ENCODE peak calls at places on chromosomes 12 and 14, in eight cellular contexts. One of them, this sample, is unnamed.

GRCh38 chr12:102475355-102475754 is 5.0 kb downstream of the IGF1 start:
- DNase-seq in T-helper 2 cell: no peak
- DNase-seq in C1 segment of cervical spinal cord: no peak
- DNase-seq in left lung: peak; percentile 54
- DNase-seq in mucosa of descending colon: no peak
- DNase-seq in cardiac fibroblast: no peak
- DNase-seq in natural killer cell: no peak
- DNase-seq in activated CD4-positive, CD25-positive, alpha-beta regulatory T cell: no peak
- DNase-seq in this sample: no peak

GRCh38 chr12:122659579-122659978 is 43.6 kb downstream of the HCAR2 start:
- DNase-seq in cardiac fibroblast: peak; percentile 39
- DNase-seq in mucosa of descending colon: no peak
- DNase-seq in left lung: peak; percentile 48
- DNase-seq in activated CD4-positive, CD25-positive, alpha-beta regulatory T cell: no peak
- DNase-seq in T-helper 2 cell: no peak
- DNase-seq in natural killer cell: no peak
- DNase-seq in C1 segment of cervical spinal cord: no peak
- DNase-seq in this sample: no peak

GRCh38 chr12:112419269-112420133 is 754 bp downstream of the PTPN11 start:
- DNase-seq in activated CD4-positive, CD25-positive, alpha-beta regulatory T cell: no peak
- DNase-seq in left lung: peak; percentile 58
- DNase-seq in mucosa of descending colon: peak; percentile 74
- DNase-seq in natural killer cell: no peak
- DNase-seq in T-helper 2 cell: no peak
- DNase-seq in C1 segment of cervical spinal cord: no peak
- DNase-seq in cardiac fibroblast: peak; percentile 87
- DNase-seq in this sample: peak; percentile 63

GRCh38 chr12:111838353-111838752 is 3.7 kb upstream of the MAPKAPK5 start:
- DNase-seq in mucosa of descending colon: no peak
- DNase-seq in T-helper 2 cell: no peak
- DNase-seq in activated CD4-positive, CD25-positive, alpha-beta regulatory T cell: no peak
- DNase-seq in cardiac fibroblast: no peak
- DNase-seq in left lung: no peak
- DNase-seq in C1 segment of cervical spinal cord: no peak
- DNase-seq in natural killer cell: no peak
- DNase-seq in this sample: no peak

GRCh38 chr12:101027200-101027599 is 182.8 kb downstream of the SLC5A8 start:
- DNase-seq in left lung: no peak
- DNase-seq in activated CD4-positive, CD25-positive, alpha-beta regulatory T cell: no peak
- DNase-seq in T-helper 2 cell: no peak
- DNase-seq in C1 segment of cervical spinal cord: no peak
- DNase-seq in mucosa of descending colon: no peak
- DNase-seq in cardiac fibroblast: no peak
- DNase-seq in natural killer cell: no peak
- DNase-seq in this sample: no peak

GRCh38 chr14:57960946-57961792 is 95.3 kb upstream of the SLC35F4 start:
- DNase-seq in left lung: no peak
- DNase-seq in natural killer cell: no peak
- DNase-seq in activated CD4-positive, CD25-positive, alpha-beta regulatory T cell: no peak
- DNase-seq in mucosa of descending colon: no peak
- DNase-seq in C1 segment of cervical spinal cord: no peak
- DNase-seq in cardiac fibroblast: no peak
- DNase-seq in T-helper 2 cell: no peak
- DNase-seq in this sample: no peak

GRCh38 chr14:19838433-19838832 is 34.9 kb downstream of the OR4N2 start:
- DNase-seq in left lung: no peak
- DNase-seq in C1 segment of cervical spinal cord: no peak
- DNase-seq in natural killer cell: no peak
- DNase-seq in cardiac fibroblast: no peak
- DNase-seq in activated CD4-positive, CD25-positive, alpha-beta regulatory T cell: no peak
- DNase-seq in mucosa of descending colon: no peak
- DNase-seq in T-helper 2 cell: no peak
- DNase-seq in this sample: no peak

GRCh38 chr14:49550284-49551184 is 35.6 kb downstream of the RPS29 start:
- DNase-seq in natural killer cell: no peak
- DNase-seq in T-helper 2 cell: no peak
- DNase-seq in left lung: no peak
- DNase-seq in cardiac fibroblast: peak; percentile 28
- DNase-seq in C1 segment of cervical spinal cord: no peak
- DNase-seq in activated CD4-positive, CD25-positive, alpha-beta regulatory T cell: no peak
- DNase-seq in mucosa of descending colon: no peak
- DNase-seq in this sample: peak; percentile 8

GRCh38 chr14:104296388-104297312 is 158.3 kb downstream of the KIF26A start:
- DNase-seq in activated CD4-positive, CD25-positive, alpha-beta regulatory T cell: no peak
- DNase-seq in T-helper 2 cell: no peak
- DNase-seq in left lung: no peak
- DNase-seq in C1 segment of cervical spinal cord: no peak
- DNase-seq in natural killer cell: no peak
- DNase-seq in mucosa of descending colon: peak; percentile 34
- DNase-seq in cardiac fibroblast: peak; percentile 13
- DNase-seq in this sample: peak; percentile 67

GRCh38 chr12:56565510-56566101 is 44.0 kb downstream of the RBMS2 start:
- DNase-seq in mucosa of descending colon: peak; percentile 76
- DNase-seq in left lung: peak; percentile 71
- DNase-seq in activated CD4-positive, CD25-positive, alpha-beta regulatory T cell: no peak
- DNase-seq in C1 segment of cervical spinal cord: peak; percentile 3
- DNase-seq in T-helper 2 cell: no peak
- DNase-seq in cardiac fibroblast: peak; percentile 96
- DNase-seq in natural killer cell: no peak
- DNase-seq in this sample: no peak

GRCh38 chr12:8953773-8954402 is 4.4 kb upstream of the M6PR start:
- DNase-seq in mucosa of descending colon: peak; percentile 55
- DNase-seq in cardiac fibroblast: no peak
- DNase-seq in natural killer cell: peak; percentile 21
- DNase-seq in activated CD4-positive, CD25-positive, alpha-beta regulatory T cell: no peak
- DNase-seq in C1 segment of cervical spinal cord: no peak
- DNase-seq in T-helper 2 cell: no peak
- DNase-seq in left lung: no peak
- DNase-seq in this sample: no peak

GRCh38 chr12:84701041-84701440 is 211.6 kb downstream of the SLC6A15 start:
- DNase-seq in natural killer cell: no peak
- DNase-seq in C1 segment of cervical spinal cord: no peak
- DNase-seq in activated CD4-positive, CD25-positive, alpha-beta regulatory T cell: no peak
- DNase-seq in T-helper 2 cell: no peak
- DNase-seq in left lung: no peak
- DNase-seq in cardiac fibroblast: no peak
- DNase-seq in mucosa of descending colon: no peak
- DNase-seq in this sample: no peak

GRCh38 chr12:110585231-110585799 is 2.2 kb upstream of the PPTC7 start:
- DNase-seq in left lung: peak; percentile 47
- DNase-seq in mucosa of descending colon: no peak
- DNase-seq in natural killer cell: no peak
- DNase-seq in T-helper 2 cell: no peak
- DNase-seq in activated CD4-positive, CD25-positive, alpha-beta regulatory T cell: no peak
- DNase-seq in cardiac fibroblast: peak; percentile 59
- DNase-seq in C1 segment of cervical spinal cord: peak; percentile 7
- DNase-seq in this sample: no peak

GRCh38 chr14:105530446-105531087 is 4.2 kb downstream of the TMEM121 start:
- DNase-seq in activated CD4-positive, CD25-positive, alpha-beta regulatory T cell: no peak
- DNase-seq in natural killer cell: no peak
- DNase-seq in T-helper 2 cell: no peak
- DNase-seq in left lung: no peak
- DNase-seq in C1 segment of cervical spinal cord: no peak
- DNase-seq in mucosa of descending colon: no peak
- DNase-seq in cardiac fibroblast: no peak
- DNase-seq in this sample: no peak

GRCh38 chr12:122022393-122023338 is 982 bp downstream of the BCL7A start:
- DNase-seq in T-helper 2 cell: no peak
- DNase-seq in mucosa of descending colon: no peak
- DNase-seq in activated CD4-positive, CD25-positive, alpha-beta regulatory T cell: no peak
- DNase-seq in C1 segment of cervical spinal cord: peak; percentile 35
- DNase-seq in natural killer cell: no peak
- DNase-seq in cardiac fibroblast: peak; percentile 29
- DNase-seq in left lung: no peak
- DNase-seq in this sample: no peak

GRCh38 chr12:10031771-10032175 is 1.3 kb downstream of the CLEC9A start:
- DNase-seq in C1 segment of cervical spinal cord: no peak
- DNase-seq in natural killer cell: no peak
- DNase-seq in cardiac fibroblast: peak; percentile 64
- DNase-seq in T-helper 2 cell: no peak
- DNase-seq in activated CD4-positive, CD25-positive, alpha-beta regulatory T cell: no peak
- DNase-seq in mucosa of descending colon: no peak
- DNase-seq in left lung: no peak
- DNase-seq in this sample: no peak

GRCh38 chr12:98863167-98863566 is 218.1 kb downstream of the APAF1 start:
- DNase-seq in left lung: no peak
- DNase-seq in C1 segment of cervical spinal cord: no peak
- DNase-seq in cardiac fibroblast: no peak
- DNase-seq in natural killer cell: no peak
- DNase-seq in activated CD4-positive, CD25-positive, alpha-beta regulatory T cell: no peak
- DNase-seq in mucosa of descending colon: no peak
- DNase-seq in T-helper 2 cell: no peak
- DNase-seq in this sample: no peak

GRCh38 chr14:55743551-55743950 is 163.5 kb downstream of the KTN1 start:
- DNase-seq in mucosa of descending colon: no peak
- DNase-seq in cardiac fibroblast: no peak
- DNase-seq in C1 segment of cervical spinal cord: no peak
- DNase-seq in T-helper 2 cell: no peak
- DNase-seq in activated CD4-positive, CD25-positive, alpha-beta regulatory T cell: no peak
- DNase-seq in left lung: no peak
- DNase-seq in natural killer cell: no peak
- DNase-seq in this sample: no peak

GRCh38 chr14:92970233-92970625 is 47.3 kb downstream of the CHGA start:
- DNase-seq in activated CD4-positive, CD25-positive, alpha-beta regulatory T cell: no peak
- DNase-seq in C1 segment of cervical spinal cord: no peak
- DNase-seq in cardiac fibroblast: no peak
- DNase-seq in natural killer cell: no peak
- DNase-seq in T-helper 2 cell: no peak
- DNase-seq in mucosa of descending colon: peak; percentile 16
- DNase-seq in left lung: no peak
- DNase-seq in this sample: no peak

GRCh38 chr14:92848941-92849340 is 54.8 kb downstream of the GOLGA5 start:
- DNase-seq in mucosa of descending colon: no peak
- DNase-seq in T-helper 2 cell: no peak
- DNase-seq in C1 segment of cervical spinal cord: no peak
- DNase-seq in activated CD4-positive, CD25-positive, alpha-beta regulatory T cell: no peak
- DNase-seq in cardiac fibroblast: no peak
- DNase-seq in left lung: no peak
- DNase-seq in natural killer cell: no peak
- DNase-seq in this sample: no peak

This sample was measured in NCI-H460.